ENCODE peak calls at places on chromosome 4, in eight cellular contexts. Q is A549, J is brain microvascular endothelial cell, X is GM12865, B is AG09309, M is Peyer's patch, R is AG04449, Z is ascending aorta. H is an unnamed sample.

GRCh38 chr4:24979554-24979953 is 51.2 kb downstream of the LGI2 start:
- DNase-seq in Q (no peak), Z (no peak), X (no peak), B (no peak), M (peak; percentile 56), R (no peak), J (no peak), H (peak; percentile 87)

GRCh38 chr4:137532869-137533236 is 559 bp upstream of the PCDH18 start:
- DNase-seq in M (no peak), Z (no peak), R (no peak), J (no peak), B (no peak), X (peak; percentile 30), Q (no peak), H (no peak)

GRCh38 chr4:93771640-93772411 is 56.7 kb upstream of the ATOH1 start:
- DNase-seq in J (no peak), B (no peak), R (no peak), Q (no peak), Z (no peak), M (peak; percentile 52), X (no peak), H (no peak)

GRCh38 chr4:30001628-30002027 is 718.5 kb upstream of the PCDH7 start:
- DNase-seq in R (no peak), B (no peak), J (no peak), Z (no peak), Q (no peak), X (no peak), M (no peak), H (no peak)

GRCh38 chr4:89674876-89675459 is 162.0 kb downstream of the SNCA start:
- DNase-seq in J (no peak), Z (no peak), Q (no peak), X (no peak), M (no peak), B (no peak), R (no peak), H (no peak)

GRCh38 chr4:72951628-72952027 is 117.9 kb downstream of the COX18 start:
- DNase-seq in M (no peak), B (no peak), Q (no peak), X (no peak), J (no peak), Z (no peak), R (no peak), H (no peak)

GRCh38 chr4:6532658-6533057 is 42.3 kb upstream of the MAN2B2 start:
- DNase-seq in B (no peak), Q (no peak), R (no peak), X (no peak), Z (no peak), M (no peak), J (no peak), H (no peak)

GRCh38 chr4:1477045-1477905 is 71.0 kb upstream of the NKX1-1 start:
- DNase-seq in Q (no peak), X (no peak), R (no peak), Z (no peak), M (no peak), B (no peak), J (no peak), H (no peak)

DNA sequence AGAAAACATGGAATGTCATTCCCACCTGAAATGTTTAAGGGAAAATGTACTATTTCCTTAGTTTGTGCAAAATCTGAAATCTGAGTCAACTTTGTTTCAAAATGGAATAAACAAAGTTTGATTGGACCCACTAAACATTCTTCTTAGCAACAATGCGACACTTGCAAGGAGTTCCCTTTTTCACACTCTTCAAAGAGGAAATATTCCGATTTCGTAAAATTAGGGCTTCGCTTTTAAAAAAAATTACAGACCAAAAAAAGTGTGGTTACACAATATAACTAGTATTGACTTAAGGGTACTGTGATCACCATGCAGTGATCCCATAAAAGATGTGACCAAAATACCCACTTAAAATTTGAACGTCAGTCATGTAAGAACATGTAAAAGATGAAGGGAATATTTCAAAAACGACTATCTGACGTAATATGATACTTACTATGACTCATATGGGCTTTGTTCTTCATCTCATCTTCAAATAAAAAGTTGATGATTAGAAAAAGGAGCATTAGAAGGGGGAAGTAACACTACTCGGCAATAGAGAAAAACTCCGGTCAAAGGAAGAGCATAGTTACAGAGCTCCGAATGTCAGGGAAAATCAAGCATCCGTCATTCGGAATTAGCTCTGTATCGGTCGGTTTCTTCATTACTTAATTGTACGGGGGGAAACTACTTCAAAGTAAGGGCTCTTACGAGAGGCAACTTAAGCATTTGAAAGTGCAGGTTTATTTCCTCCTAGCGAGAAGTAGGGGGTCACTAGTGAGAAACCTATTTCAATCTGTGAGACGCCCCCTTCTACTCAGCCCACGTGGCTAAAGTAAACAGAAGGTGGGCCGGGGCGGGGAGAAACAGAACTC is 1.4 kb upstream of the TET2 start:
- DNase-seq in J (no peak), X (peak; percentile 32), B (no peak), M (no peak), R (no peak), Z (no peak), Q (no peak), H (no peak)
- H3K4me3 ChIP-seq in J (peak overlapping the region; percentile 70), X (peak overlapping the region; percentile 97), B (peak overlapping the region; percentile 59), M (peak overlapping the region; percentile 86), R (peak overlapping the region; percentile 91), Z (peak overlapping the region; percentile 91), Q (peak overlapping the region; percentile 68), H (peak overlapping the region; percentile 73)

GRCh38 chr4:38905657-38906398 is 38.2 kb downstream of the FAM114A1 start:
- DNase-seq in Q (no peak), R (no peak), Z (no peak), J (no peak), M (no peak), B (no peak), X (no peak), H (no peak)

GRCh38 chr4:38904090-38904666 is 36.6 kb downstream of the FAM114A1 start:
- DNase-seq in B (no peak), Q (no peak), M (peak; percentile 56), J (no peak), Z (no peak), R (no peak), X (no peak), H (no peak)

GRCh38 chr4:38902221-38902620 is 34.6 kb downstream of the FAM114A1 start:
- DNase-seq in Z (no peak), M (no peak), X (no peak), Q (no peak), R (no peak), J (no peak), B (no peak), H (no peak)

GRCh38 chr4:38898245-38898644 is 30.6 kb downstream of the FAM114A1 start:
- DNase-seq in M (no peak), Q (no peak), X (no peak), B (no peak), Z (no peak), J (no peak), R (no peak), H (no peak)

DNA sequence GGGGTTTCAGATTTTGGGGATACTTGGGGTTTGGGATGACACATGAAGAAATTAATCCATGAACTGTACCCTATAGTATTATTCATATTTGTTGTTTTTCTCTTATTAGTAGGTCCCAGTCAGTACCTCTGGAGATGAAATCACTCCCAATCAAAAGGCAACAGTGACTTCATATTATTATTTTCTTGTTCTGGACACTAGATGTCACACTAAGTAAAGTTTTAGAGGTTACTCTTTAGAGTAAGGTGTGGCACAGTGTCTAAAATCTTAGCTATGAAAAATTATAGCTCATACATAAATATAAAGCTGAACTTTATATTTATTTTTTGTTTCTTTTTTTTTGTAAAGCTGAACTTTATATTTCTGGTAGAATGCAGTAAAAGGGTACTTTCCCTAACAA is 35.1 kb downstream of the FAM114A1 start:
- DNase-seq in R (no peak), Q (peak; percentile 44), J (no peak), Z (no peak), B (no peak), X (peak; percentile 42), M (no peak), H (peak; percentile 45)
- TF ChIP-seq CTCF in R (no peak), Q (peak; percentile 49), J (no peak), Z (peak; percentile 28), B (no peak), X (peak; percentile 19), M (peak; percentile 64), H (peak; percentile 15)

GRCh38 chr4:186726150-186726439 is 2.4 kb upstream of the FAT1 start:
- DNase-seq in J (no peak), M (no peak), R (no peak), X (no peak), B (no peak), Q (peak; percentile 18), Z (no peak), H (no peak)

GRCh38 chr4:186725422-186726149 is 1.9 kb upstream of the FAT1 start:
- DNase-seq in Z (no peak), R (no peak), Q (peak; percentile 72), X (no peak), J (peak; percentile 83), B (peak; percentile 64), M (peak; percentile 90), H (peak; percentile 90)

GRCh38 chr4:186723207-186724047 is at the start of gene FAT1:
- DNase-seq in Z (no peak), X (no peak), B (no peak), Q (peak; percentile 35), J (peak; percentile 26), M (peak; percentile 71), R (no peak), H (peak; percentile 86)

GRCh38 chr4:186724048-186724860 is 598 bp upstream of the FAT1 start:
- DNase-seq in X (no peak), B (no peak), M (peak; percentile 53), J (peak; percentile 27), R (no peak), Z (no peak), Q (peak; percentile 18), H (peak; percentile 66)

DNA sequence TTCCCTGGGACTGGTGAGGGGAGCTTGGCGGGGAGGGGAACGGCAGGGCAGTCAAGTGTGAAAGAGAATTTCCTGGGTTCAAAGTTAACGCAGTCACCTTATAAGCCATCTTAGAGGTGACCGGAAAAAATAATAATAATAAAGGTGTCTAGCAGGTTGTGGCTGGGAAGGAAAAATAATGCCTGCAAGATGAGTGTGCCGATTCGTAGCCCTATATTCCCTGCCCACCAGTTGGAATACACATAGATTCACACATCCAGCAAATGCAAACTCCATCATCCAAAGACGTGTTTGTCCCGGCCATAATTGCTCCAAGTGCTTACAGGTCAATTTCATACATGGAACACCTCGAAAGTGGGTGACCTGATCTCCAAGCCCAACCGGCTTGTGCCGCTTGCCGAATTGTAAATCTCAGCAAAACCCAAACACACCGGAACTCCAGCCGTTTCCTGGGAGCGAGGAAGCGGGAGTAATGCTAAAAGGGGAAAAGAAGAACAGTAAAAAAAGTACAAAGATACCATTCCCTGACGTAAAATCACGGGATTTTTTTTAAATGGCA is 1.3 kb upstream of the FAT1 start:
- DNase-seq in Q (no peak), R (no peak), M (no peak), J (peak; percentile 36), X (no peak), B (no peak), Z (no peak), H (peak; percentile 46)
- H3K4me3 ChIP-seq in Q (peak overlapping the region; percentile 67), R (peak overlapping the region; percentile 98), M (peak overlapping the region; percentile 82), J (peak overlapping the region; percentile 70), X (no peak overlapping the region), B (peak overlapping the region; percentile 97), Z (peak overlapping the region; percentile 84), H (peak overlapping the region; percentile 94)

DNA sequence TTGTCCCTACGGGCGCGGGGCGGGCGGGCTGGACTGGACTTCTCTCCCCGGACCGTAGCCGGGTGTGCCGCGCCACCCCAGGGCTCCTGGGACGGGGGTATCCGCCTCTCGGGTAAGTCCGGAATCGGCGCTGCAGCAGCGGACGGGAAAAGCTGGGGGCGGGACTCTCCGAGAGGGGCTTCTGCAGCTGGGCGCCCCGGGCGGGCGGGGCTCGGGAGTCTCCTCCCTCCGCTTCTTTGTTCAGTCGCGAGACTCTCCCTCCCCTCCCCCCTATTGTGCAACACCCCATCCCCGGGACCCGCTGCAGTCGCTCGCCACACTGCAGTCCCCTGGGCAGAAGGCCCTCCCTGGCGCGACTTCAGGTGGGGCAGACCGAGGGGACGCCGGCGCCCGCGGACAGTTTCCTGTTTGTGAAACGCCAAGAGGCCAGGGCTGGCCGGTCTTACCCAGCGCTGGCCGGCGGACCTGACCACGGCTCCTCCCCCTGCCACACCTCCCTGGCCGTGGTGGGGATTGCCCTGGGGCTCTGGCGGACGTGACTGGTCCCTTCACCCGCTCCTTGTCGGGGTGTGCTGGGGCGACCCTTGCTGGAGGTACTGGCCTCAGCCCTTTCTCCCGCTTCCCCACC is 966 bp downstream of the CCNG2 start:
- DNase-seq in J (peak; percentile 89), Q (peak; percentile 69), B (no peak), M (peak; percentile 92), X (peak; percentile 87), Z (peak; percentile 59), R (no peak), H (peak; percentile 90)
- TF ChIP-seq CTCF in J (no peak), Q (no peak), B (no peak), M (no peak), X (no peak), Z (peak; percentile 8), R (no peak), H (no peak)